ENCODE peak calls at places on chromosome 21, in nine cellular contexts. K is endodermal cell, F is AG04450, M is GM23248, N is heart left ventricle, V is uterus, O is left ventricle myocardium inferior, C is NT2/D1, R is A549. X is an unnamed sample.

GRCh38 chr21:46285206-46285661 is at the start of gene MCM3AP:
- DNase-seq in K (no peak), F (no peak), M (no peak), N (no peak), V (no peak), O (no peak), C (no peak), R (no peak), X (no peak)

GRCh38 chr21:34157456-34158025 is 84.2 kb downstream of the MRPS6 start:
- DNase-seq in K (no peak), F (no peak), M (no peak), N (no peak), V (no peak), O (no peak), C (no peak), R (no peak), X (no peak)

GRCh38 chr21:16587141-16587570 is 857.4 kb downstream of the USP25 start:
- DNase-seq in K (peak; percentile 66), F (peak; percentile 32), M (peak; percentile 80), N (peak; percentile 66), V (peak; percentile 60), O (peak; percentile 53), C (no peak), R (peak; percentile 84), X (no peak)

GRCh38 chr21:46172863-46173528 is 11.3 kb downstream of the SPATC1L start:
- DNase-seq in K (no peak), F (no peak), M (no peak), N (no peak), V (no peak), O (no peak), C (no peak), R (no peak), X (no peak)

GRCh38 chr21:34202553-34203332 is 129.4 kb downstream of the MRPS6 start:
- DNase-seq in K (peak; percentile 86), F (no peak), M (no peak), N (no peak), V (peak; percentile 61), O (peak; percentile 25), C (peak; percentile 58), R (peak; percentile 14), X (no peak)

GRCh38 chr21:43300496-43301423 is 126.2 kb downstream of the SIK1 start:
- DNase-seq in K (no peak), F (no peak), M (peak; percentile 41), N (peak; percentile 80), V (no peak), O (peak; percentile 63), C (no peak), R (no peak), X (no peak)

GRCh38 chr21:16912075-16912474 is 600.8 kb upstream of the CXADR start:
- DNase-seq in K (no peak), F (no peak), M (peak; percentile 67), N (no peak), V (no peak), O (no peak), C (no peak), R (no peak), X (no peak)

GRCh38 chr21:34802180-34802899 is 133.5 kb downstream of the CLIC6 start:
- DNase-seq in K (no peak), F (no peak), M (peak; percentile 61), N (no peak), V (no peak), O (no peak), C (no peak), R (no peak), X (no peak)

GRCh38 chr21:44013380-44014088 is 1.4 kb downstream of the TRAPPC10 start:
- DNase-seq in K (no peak), F (no peak), M (peak; percentile 58), N (no peak), V (no peak), O (no peak), C (no peak), R (no peak), X (peak; percentile 28)

GRCh38 chr21:34916446-34916845 is 132.7 kb downstream of the RUNX1 start:
- DNase-seq in K (no peak), F (peak; percentile 38), M (peak; percentile 73), N (no peak), V (no peak), O (no peak), C (no peak), R (no peak), X (no peak)

GRCh38 chr21:45317401-45318145 is 29.9 kb upstream of the POFUT2 start:
- DNase-seq in K (peak; percentile 64), F (peak; percentile 69), M (peak; percentile 87), N (peak; percentile 52), V (no peak), O (peak; percentile 12), C (peak; percentile 71), R (peak; percentile 52), X (no peak)

GRCh38 chr21:33208534-33208933 is 21.2 kb upstream of the IFNAR2 start:
- DNase-seq in K (no peak), F (no peak), M (no peak), N (no peak), V (no peak), O (no peak), C (no peak), R (peak; percentile 47), X (no peak)

GRCh38 chr21:44328242-44328895 is 10.8 kb downstream of the CFAP410 start:
- DNase-seq in K (no peak), F (no peak), M (no peak), N (no peak), V (no peak), O (no peak), C (no peak), R (no peak), X (no peak)

GRCh38 chr21:45740088-45740440 is 96.5 kb downstream of the PCBP3 start:
- DNase-seq in K (no peak), F (no peak), M (no peak), N (no peak), V (no peak), O (no peak), C (no peak), R (no peak), X (no peak)

GRCh38 chr21:24450119-24450518 is 1157.2 kb downstream of the MRPL39 start:
- DNase-seq in K (no peak), F (no peak), M (no peak), N (no peak), V (no peak), O (no peak), C (no peak), R (no peak), X (no peak)

GRCh38 chr21:14275806-14276205 is 59.8 kb downstream of the RBM11 start:
- DNase-seq in K (no peak), F (no peak), M (no peak), N (no peak), V (no peak), O (no peak), C (no peak), R (no peak), X (no peak)

GRCh38 chr21:14762734-14763694 is 216.9 kb upstream of the SAMSN1 start:
- DNase-seq in K (no peak), F (no peak), M (no peak), N (no peak), V (no peak), O (no peak), C (no peak), R (no peak), X (no peak)

GRCh38 chr21:46347791-46348381 is 23.9 kb downstream of the PCNT start:
- DNase-seq in K (peak; percentile 63), F (no peak), M (peak; percentile 53), N (peak; percentile 94), V (no peak), O (peak; percentile 74), C (no peak), R (no peak), X (no peak)

GRCh38 chr21:26379561-26379960 is 193.5 kb downstream of the CYYR1 start:
- DNase-seq in K (no peak), F (no peak), M (no peak), N (no peak), V (no peak), O (no peak), C (no peak), R (no peak), X (no peak)

GRCh38 chr21:26377111-26377694 is 195.9 kb downstream of the CYYR1 start:
- DNase-seq in K (no peak), F (no peak), M (peak; percentile 2), N (no peak), V (no peak), O (no peak), C (no peak), R (no peak), X (no peak)

DNA sequence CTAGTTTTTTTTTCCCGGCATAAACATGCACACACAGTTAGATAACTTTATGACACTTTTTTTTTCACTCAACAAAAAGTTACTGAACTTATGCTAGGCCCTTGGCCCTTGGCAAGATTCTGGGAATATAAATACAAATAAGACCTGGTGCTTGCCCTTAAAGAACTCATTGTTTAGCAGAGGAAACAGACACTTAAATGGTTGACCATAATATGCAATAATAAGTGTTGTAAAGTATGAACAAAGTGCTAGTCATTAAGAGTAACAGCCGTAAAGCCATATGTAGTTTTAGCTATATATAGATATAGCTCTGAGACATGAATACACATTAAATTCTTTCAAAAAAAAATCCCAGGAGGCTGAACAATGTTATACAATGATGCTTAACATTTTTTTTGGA is 198.3 kb downstream of the CYYR1 start:
- DNase-seq in K (no peak), F (no peak), M (no peak), N (no peak), V (no peak), O (no peak), C (no peak), R (no peak), X (no peak)
- H3K4me3 ChIP-seq in K (no peak overlapping the region), F (no peak overlapping the region), M (no peak overlapping the region), N (no peak overlapping the region), V (no peak overlapping the region), O (no peak overlapping the region), C (no peak overlapping the region), R (no peak overlapping the region), X (no peak overlapping the region)

GRCh38 chr21:26888256-26888655 is 43.0 kb upstream of the ADAMTS1 start:
- DNase-seq in K (no peak), F (no peak), M (no peak), N (no peak), V (no peak), O (no peak), C (no peak), R (no peak), X (no peak)
- H3K9me3 ChIP-seq in K (peaks cover 13% of the 10 kb centered on the region), F (no peaks in the 10 kb centered on the region), M (no peaks in the 10 kb centered on the region), N (no peaks in the 10 kb centered on the region), V (no peaks in the 10 kb centered on the region), O (no peaks in the 10 kb centered on the region), C (no peaks in the 10 kb centered on the region), R (no peaks in the 10 kb centered on the region), X (no peaks in the 10 kb centered on the region)

GRCh38 chr21:38912789-38913119 is 107.0 kb downstream of the ETS2 start:
- DNase-seq in K (no peak), F (no peak), M (no peak), N (no peak), V (no peak), O (no peak), C (no peak), R (no peak), X (no peak)
- H3K4me3 ChIP-seq in K (no peak overlapping the region), F (no peak overlapping the region), M (peak overlapping the region; percentile 46), N (peak overlapping the region; percentile 34), V (no peak overlapping the region), O (peak overlapping the region; percentile 48), C (peak overlapping the region; percentile 31), R (no peak overlapping the region), X (no peak overlapping the region)

DNA sequence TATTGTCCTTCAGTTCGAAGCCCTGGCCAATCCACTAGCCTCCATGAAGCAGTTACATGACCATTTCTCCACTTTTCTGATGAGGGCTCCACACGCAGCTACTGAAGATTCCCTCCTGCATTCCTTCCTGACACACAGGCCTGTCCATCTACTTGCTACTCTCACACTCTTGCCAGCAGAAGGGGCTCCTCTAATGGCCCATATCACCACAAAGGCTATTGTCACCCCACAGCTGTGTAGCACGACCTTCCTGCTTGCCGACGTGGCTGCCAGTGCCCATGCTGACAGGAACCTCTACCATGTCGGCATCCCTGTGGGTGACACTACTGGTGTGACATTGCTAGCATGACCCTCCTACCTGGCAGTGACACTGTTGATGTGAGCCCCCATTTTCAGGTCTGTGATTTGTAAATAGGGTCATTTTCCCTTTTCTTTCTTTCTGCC is 1528.6 kb upstream of the TPTE start:
- DNase-seq in K (peak; percentile 61), F (no peak), M (no peak), N (no peak), V (no peak), O (no peak), C (no peak), R (peak; percentile 97), X (no peak)
- H3K9me3 ChIP-seq in K (peaks cover 93% of the 10 kb centered on the region), F (peaks cover 48% of the 10 kb centered on the region), M (no peaks in the 10 kb centered on the region), N (peaks cover 9% of the 10 kb centered on the region), V (no peaks in the 10 kb centered on the region), O (peaks cover 14% of the 10 kb centered on the region), C (peaks cover 4% of the 10 kb centered on the region), R (no peaks in the 10 kb centered on the region), X (no peaks in the 10 kb centered on the region)

X was measured in effector memory CD4-positive, alpha-beta T cell.